ENCODE peak calls at places on chromosomes 2 and 18, in eight cellular contexts. A is AG09309; Q is GDM1; D is NCI-H82; E is NCI-H2029; M is K562; L is T1000; G is naive thymus-derived CD8-positive, alpha-beta T cell. T is an unnamed sample.

GRCh38 chr2:75605770-75606535 is 40.6 kb upstream of the MRPL19 start:
- DNase-seq in A (peak), Q (no peak), D (no peak), E (peak), M (no peak), L (peak), G (no peak), T (no peak)

GRCh38 chr2:234181128-234181527 is 130.6 kb downstream of the SPP2 start:
- DNase-seq in A (no peak), Q (no peak), D (no peak), E (no peak), M (no peak), L (no peak), G (no peak), T (no peak)

GRCh38 chr18:78659748-78660147 is 319.9 kb upstream of the SALL3 start:
- DNase-seq in A (no peak), Q (no peak), D (peak), E (no peak), M (peak), L (no peak), G (no peak), T (peak)

GRCh38 chr2:174078275-174078674 is 113.1 kb upstream of the SP3 start:
- DNase-seq in A (no peak), Q (no peak), D (no peak), E (no peak), M (peak), L (no peak), G (no peak), T (peak)

GRCh38 chr18:31819106-31819924 is 58.6 kb upstream of the SLC25A52 start:
- DNase-seq in A (peak), Q (peak), D (peak), E (peak), M (peak), L (no peak), G (no peak), T (peak)

GRCh38 chr2:11506611-11506969 is 27.3 kb upstream of the GREB1 start:
- DNase-seq in A (no peak), Q (no peak), D (peak), E (no peak), M (no peak), L (no peak), G (no peak), T (no peak)

GRCh38 chr2:80001704-80002103 is 302.8 kb downstream of the LRRTM1 start:
- DNase-seq in A (peak), Q (no peak), D (no peak), E (no peak), M (no peak), L (no peak), G (no peak), T (no peak)

GRCh38 chr2:101047075-101047766 is 45.1 kb downstream of the RPL31 start:
- DNase-seq in A (no peak), Q (no peak), D (no peak), E (peak), M (no peak), L (no peak), G (no peak), T (no peak)

GRCh38 chr2:24566209-24566608 is 75.2 kb downstream of the NCOA1 start:
- DNase-seq in A (no peak), Q (no peak), D (no peak), E (no peak), M (no peak), L (no peak), G (no peak), T (peak)

GRCh38 chr18:48791636-48792105 is 159.1 kb downstream of the SMAD7 start:
- DNase-seq in A (no peak), Q (no peak), D (no peak), E (no peak), M (no peak), L (no peak), G (no peak), T (no peak)

GRCh38 chr2:105261061-105261460 is 19.5 kb downstream of the GPR45 start:
- DNase-seq in A (peak), Q (no peak), D (no peak), E (no peak), M (no peak), L (peak), G (no peak), T (no peak)

T was measured in erythroblast.